ENCODE peak calls at places on chromosomes 13 and 19, in ten cellular contexts. Z, C, I, R, W, P, Q, U, T and N are unnamed samples.

GRCh38 chr13:114263590-114263989 is 17.8 kb upstream of the UPF3A start:
- DNase-seq in Z (no peak), U (no peak), T (no peak), W (no peak), P (no peak), I (no peak), C (no peak), R (no peak), Q (no peak), N (no peak)

GRCh38 chr13:102440259-102440936 is 38.5 kb upstream of the FGF14 start:
- DNase-seq in W (no peak), R (peak), U (no peak), C (no peak), P (no peak), T (no peak), Q (no peak), Z (no peak), I (no peak), N (no peak)

GRCh38 chr13:109998808-109999528 is 212.6 kb upstream of the IRS2 start:
- DNase-seq in I (no peak), W (no peak), P (no peak), Q (no peak), U (peak), T (no peak), R (peak), C (no peak), Z (no peak), N (peak)

GRCh38 chr13:40271931-40272775 is 394.3 kb downstream of the FOXO1 start:
- DNase-seq in T (no peak), R (peak), W (no peak), Z (no peak), I (no peak), U (peak), Q (peak), P (peak), C (peak), N (peak)

GRCh38 chr19:29489182-29489951 is 36.4 kb upstream of the VSTM2B start:
- DNase-seq in I (no peak), T (no peak), U (no peak), Z (no peak), Q (no peak), W (no peak), C (peak), P (no peak), R (no peak), N (no peak)

GRCh38 chr13:113650275-113650674 is 7.7 kb downstream of the ATP4B start:
- DNase-seq in U (no peak), W (no peak), I (no peak), Q (peak), R (no peak), C (no peak), Z (no peak), P (no peak), T (no peak), N (no peak)

GRCh38 chr13:40315416-40316064 is 350.9 kb downstream of the FOXO1 start:
- DNase-seq in U (peak), P (no peak), C (no peak), Q (no peak), Z (no peak), R (peak), W (no peak), T (no peak), I (no peak), N (no peak)

GRCh38 chr13:40597735-40598365 is 68.6 kb downstream of the FOXO1 start:
- DNase-seq in U (no peak), T (no peak), C (peak), W (peak), Z (peak), R (peak), P (no peak), I (no peak), Q (peak), N (no peak)

GRCh38 chr19:18995804-18996241 is 37.5 kb downstream of the SUGP2 start:
- DNase-seq in Z (peak), P (peak), I (peak), W (peak), Q (peak), C (peak), T (peak), R (peak), U (peak), N (peak)

GRCh38 chr19:42563352-42564210 is 31.1 kb downstream of the CEACAM8 start:
- DNase-seq in C (no peak), U (peak), I (no peak), T (peak), R (peak), W (peak), Z (peak), Q (no peak), P (peak), N (peak)

GRCh38 chr19:48737360-48737998 is 2.9 kb downstream of the RASIP1 start:
- DNase-seq in P (no peak), Q (no peak), T (peak), I (no peak), Z (no peak), U (no peak), R (no peak), C (no peak), W (peak), N (no peak)

GRCh38 chr19:35267818-35268545 is 780 bp upstream of the USF2 start:
- DNase-seq in C (peak), R (peak), Z (peak), W (peak), P (no peak), Q (peak), T (peak), I (peak), U (peak), N (peak)

GRCh38 chr19:50607874-50608785 is 31.6 kb downstream of the SYT3 start:
- DNase-seq in T (peak), Q (peak), Z (peak), P (peak), R (peak), U (peak), C (peak), W (peak), I (peak), N (peak)

DNA sequence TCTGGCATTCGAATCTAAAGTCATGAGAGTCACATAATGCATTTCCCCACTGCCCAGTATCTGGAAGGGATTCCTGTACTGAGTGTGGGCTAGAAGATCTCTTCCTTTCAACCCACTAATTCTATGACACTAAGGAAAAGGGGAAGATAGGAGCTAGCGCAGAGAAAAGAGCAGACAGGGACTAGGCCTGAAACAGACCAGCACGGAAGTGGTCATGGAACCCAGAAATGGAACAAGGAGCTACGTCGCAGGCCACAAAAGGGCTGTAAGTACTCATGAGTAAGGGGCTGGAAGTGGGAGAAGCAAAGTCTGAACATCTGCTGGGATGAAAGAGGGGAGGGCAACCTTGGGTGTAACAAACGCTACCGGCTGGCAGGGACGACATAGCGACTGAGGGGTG is 8.6 kb downstream of the ABCC4 start:
- DNase-seq in T (no peak), Q (no peak), U (no peak), Z (no peak), C (no peak), P (no peak), W (no peak), I (no peak), R (no peak), N (no peak)
- TF ChIP-seq CTCF in T (no peak), Q (no peak), U (no peak), Z (no peak), C (no peak), P (no peak), W (no peak), I (no peak), R (no peak), N (no peak)

GRCh38 chr13:77478645-77478997 is 56.9 kb upstream of the SCEL start:
- DNase-seq in Q (no peak), P (no peak), T (no peak), R (no peak), C (no peak), Z (no peak), U (no peak), I (no peak), W (no peak), N (no peak)
- TF ChIP-seq CTCF in Q (no peak), P (no peak), T (no peak), R (no peak), C (no peak), Z (no peak), U (no peak), I (no peak), W (no peak), N (no peak)

GRCh38 chr19:11194657-11195056 is 2.7 kb downstream of the KANK2 start:
- DNase-seq in I (no peak), U (peak), T (no peak), Q (no peak), W (no peak), C (no peak), P (no peak), Z (no peak), R (no peak), N (no peak)

GRCh38 chr19:11195169-11195568 is 2.2 kb downstream of the KANK2 start:
- DNase-seq in P (no peak), T (no peak), Z (no peak), I (no peak), W (no peak), R (no peak), C (no peak), U (peak), Q (no peak), N (no peak)

GRCh38 chr19:11191934-11192333 is 5.4 kb downstream of the KANK2 start:
- DNase-seq in W (no peak), Q (no peak), Z (no peak), R (no peak), I (no peak), C (no peak), T (no peak), P (no peak), U (no peak), N (no peak)

GRCh38 chr19:11194173-11194572 is 3.2 kb downstream of the KANK2 start:
- DNase-seq in Z (no peak), P (no peak), W (no peak), C (no peak), R (no peak), Q (no peak), U (no peak), T (no peak), I (no peak), N (no peak)

DNA sequence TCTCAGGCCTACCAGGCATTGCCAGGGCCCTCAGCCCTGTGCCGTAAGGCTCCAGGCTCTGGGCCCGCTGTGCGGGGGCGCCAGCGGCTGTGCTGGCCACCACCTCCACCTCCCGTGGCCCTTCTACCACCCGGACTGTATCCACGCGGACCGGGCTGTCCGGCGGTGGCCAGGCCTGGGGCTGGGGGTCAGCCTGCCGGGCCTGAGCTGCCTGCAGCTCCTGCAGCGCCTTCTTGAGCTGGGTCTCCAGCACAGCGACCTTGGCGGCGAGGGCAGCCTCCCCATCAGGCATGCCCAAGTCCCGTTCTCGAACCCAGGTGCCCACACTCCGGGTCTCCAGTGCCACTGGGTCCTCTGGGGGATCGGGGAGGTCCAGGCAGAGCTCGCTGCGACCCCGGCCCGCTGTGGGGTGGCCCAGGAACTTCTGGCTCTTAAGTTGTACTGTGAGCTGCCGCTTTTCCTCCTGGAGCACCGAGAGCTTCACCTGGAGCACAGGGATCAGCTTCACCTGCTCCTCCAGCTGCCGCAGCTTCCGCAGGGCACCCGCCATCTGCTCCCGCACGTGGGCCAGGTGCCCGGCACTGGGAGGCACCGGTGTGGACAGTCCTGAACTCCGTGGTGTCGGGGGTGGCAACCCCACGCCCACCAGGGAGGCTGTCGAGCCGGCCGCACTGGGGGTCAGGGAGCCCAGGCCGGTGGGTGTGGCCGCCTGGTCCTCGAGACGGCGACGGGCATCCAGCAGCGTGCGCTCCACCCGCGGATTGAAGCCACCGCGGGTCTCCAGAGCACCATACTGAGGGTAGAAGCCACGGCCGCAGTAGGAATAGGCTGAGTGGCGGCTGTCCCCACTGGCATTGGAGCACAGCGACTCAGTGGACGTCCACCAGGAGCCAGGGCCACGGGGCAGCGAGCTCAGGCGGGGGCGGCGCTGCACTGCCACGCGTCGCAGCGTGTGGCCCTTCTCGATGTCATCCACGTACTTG is 4.1 kb downstream of the KANK2 start:
- DNase-seq in R (no peak), C (no peak), I (no peak), Z (no peak), T (no peak), W (no peak), Q (no peak), U (no peak), P (no peak), N (no peak)
- TF ChIP-seq CTCF in R (no peak), C (no peak), I (no peak), Z (no peak), T (no peak), W (no peak), Q (no peak), U (no peak), P (no peak), N (no peak)

DNA sequence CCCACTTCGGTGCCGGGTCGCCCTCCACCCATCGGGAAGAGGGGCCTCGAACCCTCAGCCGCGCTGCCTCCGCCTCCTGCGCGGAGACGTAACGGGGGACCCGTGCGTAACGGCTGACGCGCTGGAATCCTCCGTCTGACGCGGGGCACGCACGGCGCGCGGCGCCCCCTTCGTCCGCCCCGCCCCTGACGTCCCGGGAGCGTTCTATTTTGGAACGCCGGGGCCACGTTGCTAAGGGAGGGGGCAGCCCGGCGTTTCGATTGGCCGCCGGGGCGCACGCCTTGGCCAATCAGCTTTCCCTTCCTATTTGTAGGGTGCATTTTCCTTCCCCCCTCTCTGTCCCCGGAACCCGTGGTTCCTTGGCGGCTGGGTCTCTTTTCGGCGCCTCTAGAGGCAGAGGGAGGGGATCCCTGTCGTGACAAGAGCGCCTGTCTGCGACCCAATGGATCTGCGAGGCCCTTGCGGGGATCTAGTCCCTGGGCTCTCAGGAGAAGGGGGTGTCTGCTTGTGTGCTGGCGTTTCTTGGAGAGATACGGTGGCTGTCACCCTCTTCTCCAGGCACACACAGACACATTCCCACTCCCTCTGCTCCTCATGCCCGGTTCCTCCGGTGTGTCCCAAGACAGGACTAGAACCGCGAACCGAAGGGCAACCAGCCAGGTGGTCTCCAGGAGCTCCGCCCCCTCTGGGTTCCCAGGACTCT is 1.5 kb downstream of the FOSB start:
- DNase-seq in R (peak), T (peak), I (peak), Z (peak), C (peak), U (peak), W (peak), P (no peak), Q (peak), N (peak)
- TF ChIP-seq CTCF in R (no peak), T (no peak), I (no peak), Z (no peak), C (no peak), U (no peak), W (no peak), P (no peak), Q (no peak), N (no peak)

GRCh38 chr19:55114566-55115145 is 2.8 kb downstream of the PPP1R12C start:
- DNase-seq in W (no peak), T (no peak), Z (no peak), R (no peak), Q (no peak), U (no peak), C (no peak), I (no peak), P (no peak), N (no peak)

GRCh38 chr19:55111238-55111831 is 6.1 kb downstream of the PPP1R12C start:
- DNase-seq in Z (no peak), R (no peak), Q (no peak), P (no peak), T (no peak), I (no peak), U (no peak), W (no peak), C (no peak), N (no peak)

GRCh38 chr19:55112246-55112780 is 5.1 kb downstream of the PPP1R12C start:
- DNase-seq in I (no peak), Q (no peak), C (no peak), T (no peak), W (no peak), U (no peak), P (no peak), Z (no peak), R (no peak), N (no peak)

GRCh38 chr19:55113570-55114039 is 3.8 kb downstream of the PPP1R12C start:
- DNase-seq in T (peak), P (peak), I (peak), U (peak), C (peak), W (peak), R (peak), Z (peak), Q (peak), N (peak)

GRCh38 chr19:55112781-55113569 is 4.5 kb downstream of the PPP1R12C start:
- DNase-seq in P (no peak), U (no peak), W (peak), T (peak), R (no peak), Z (no peak), I (no peak), Q (no peak), C (no peak), N (no peak)
- TF ChIP-seq CTCF in P (no peak), U (no peak), W (peak), T (peak), R (no peak), Z (no peak), I (peak), Q (no peak), C (no peak), N (no peak)

GRCh38 chr19:5571777-5572176 is 4.0 kb upstream of the TINCR start:
- DNase-seq in T (no peak), C (no peak), I (no peak), U (no peak), Q (no peak), W (no peak), Z (no peak), P (no peak), R (no peak), N (no peak)
- TF ChIP-seq CTCF in T (no peak), C (no peak), I (no peak), U (no peak), Q (no peak), W (no peak), Z (no peak), P (no peak), R (no peak), N (no peak)